ENCODE peak calls at places on chromosomes 1 and 21, in six cellular contexts. One of them, this sample, is unnamed.

GRCh38 chr1:68725353-68725752 is 228.5 kb upstream of the DEPDC1 start:
- DNase-seq in heart right ventricle: peak; percentile 59
- DNase-seq in A172: no peak
- DNase-seq in NCI-H1105: peak; percentile 64
- DNase-seq in RWPE1: no peak
- DNase-seq in Calu3: peak; percentile 58
- DNase-seq in this sample: no peak

GRCh38 chr1:41497056-41497440 is 12.6 kb upstream of the EDN2 start:
- DNase-seq in Calu3: peak; percentile 34
- DNase-seq in NCI-H1105: no peak
- DNase-seq in heart right ventricle: no peak
- DNase-seq in A172: no peak
- DNase-seq in RWPE1: no peak
- DNase-seq in this sample: no peak

GRCh38 chr1:71843023-71843422 is 439.3 kb downstream of the NEGR1 start:
- DNase-seq in RWPE1: no peak
- DNase-seq in heart right ventricle: no peak
- DNase-seq in Calu3: no peak
- DNase-seq in NCI-H1105: no peak
- DNase-seq in A172: no peak
- DNase-seq in this sample: no peak

GRCh38 chr1:172753964-172754363 is 95.1 kb downstream of the FASLG start:
- DNase-seq in heart right ventricle: no peak
- DNase-seq in RWPE1: no peak
- DNase-seq in NCI-H1105: no peak
- DNase-seq in A172: no peak
- DNase-seq in Calu3: no peak
- DNase-seq in this sample: no peak

GRCh38 chr1:167369933-167370332 is 148.4 kb downstream of the CD247 start:
- DNase-seq in heart right ventricle: no peak
- DNase-seq in RWPE1: no peak
- DNase-seq in A172: no peak
- DNase-seq in NCI-H1105: no peak
- DNase-seq in Calu3: no peak
- DNase-seq in this sample: no peak

GRCh38 chr1:227889863-227890405 is 57.8 kb downstream of the WNT9A start:
- DNase-seq in NCI-H1105: no peak
- DNase-seq in Calu3: no peak
- DNase-seq in RWPE1: no peak
- DNase-seq in heart right ventricle: no peak
- DNase-seq in A172: no peak
- DNase-seq in this sample: no peak

GRCh38 chr1:25737151-25737550 is 62.8 kb upstream of the SELENON start:
- DNase-seq in Calu3: no peak
- DNase-seq in NCI-H1105: no peak
- DNase-seq in heart right ventricle: no peak
- DNase-seq in A172: no peak
- DNase-seq in RWPE1: no peak
- DNase-seq in this sample: no peak

GRCh38 chr1:32733573-32734321 is 31.2 kb upstream of the SYNC start:
- DNase-seq in heart right ventricle: no peak
- DNase-seq in NCI-H1105: no peak
- DNase-seq in RWPE1: no peak
- DNase-seq in A172: no peak
- DNase-seq in Calu3: no peak
- DNase-seq in this sample: no peak

GRCh38 chr1:157319567-157319966 is 181.4 kb upstream of the ETV3 start:
- DNase-seq in heart right ventricle: no peak
- DNase-seq in RWPE1: no peak
- DNase-seq in NCI-H1105: no peak
- DNase-seq in A172: no peak
- DNase-seq in Calu3: no peak
- DNase-seq in this sample: no peak

GRCh38 chr1:227363825-227364224 is 45.5 kb upstream of the CDC42BPA start:
- DNase-seq in RWPE1: no peak
- DNase-seq in Calu3: no peak
- DNase-seq in heart right ventricle: no peak
- DNase-seq in NCI-H1105: no peak
- DNase-seq in A172: no peak
- DNase-seq in this sample: no peak

GRCh38 chr1:147726161-147726560 is 34.2 kb downstream of the GJA5 start:
- DNase-seq in heart right ventricle: no peak
- DNase-seq in A172: no peak
- DNase-seq in RWPE1: no peak
- DNase-seq in NCI-H1105: no peak
- DNase-seq in Calu3: no peak
- DNase-seq in this sample: no peak

GRCh38 chr1:70392626-70393025 is 18.4 kb upstream of the CTH start:
- DNase-seq in NCI-H1105: no peak
- DNase-seq in heart right ventricle: no peak
- DNase-seq in A172: no peak
- DNase-seq in Calu3: no peak
- DNase-seq in RWPE1: no peak
- DNase-seq in this sample: no peak

GRCh38 chr1:112114540-112114939 is 125.1 kb upstream of the KCND3 start:
- DNase-seq in Calu3: no peak
- DNase-seq in RWPE1: no peak
- DNase-seq in NCI-H1105: no peak
- DNase-seq in heart right ventricle: no peak
- DNase-seq in A172: no peak
- DNase-seq in this sample: no peak

GRCh38 chr1:6267686-6268281 is 6.9 kb upstream of the GPR153 start:
- DNase-seq in A172: no peak
- DNase-seq in Calu3: no peak
- DNase-seq in heart right ventricle: no peak
- DNase-seq in RWPE1: peak; percentile 64
- DNase-seq in NCI-H1105: no peak
- DNase-seq in this sample: no peak

GRCh38 chr1:170732262-170732595 is 68.3 kb downstream of the PRRX1 start:
- DNase-seq in NCI-H1105: no peak
- DNase-seq in RWPE1: no peak
- DNase-seq in Calu3: no peak
- DNase-seq in heart right ventricle: no peak
- DNase-seq in A172: no peak
- DNase-seq in this sample: no peak

GRCh38 chr1:162139398-162139685 is 69.9 kb downstream of the NOS1AP start:
- DNase-seq in Calu3: no peak
- DNase-seq in NCI-H1105: no peak
- DNase-seq in RWPE1: no peak
- DNase-seq in A172: no peak
- DNase-seq in heart right ventricle: no peak
- DNase-seq in this sample: no peak

GRCh38 chr1:111516008-111516535 is 12.6 kb upstream of the ADORA3 start:
- DNase-seq in A172: peak; percentile 35
- DNase-seq in Calu3: no peak
- DNase-seq in RWPE1: peak; percentile 8
- DNase-seq in heart right ventricle: peak; percentile 47
- DNase-seq in NCI-H1105: no peak
- DNase-seq in this sample: no peak

GRCh38 chr1:81836007-81836626 is 35.4 kb downstream of the ADGRL2 start:
- DNase-seq in RWPE1: no peak
- DNase-seq in heart right ventricle: no peak
- DNase-seq in Calu3: no peak
- DNase-seq in A172: peak; percentile 8
- DNase-seq in NCI-H1105: no peak
- DNase-seq in this sample: no peak

GRCh38 chr1:8763888-8764287 is 53.6 kb downstream of the RERE start:
- DNase-seq in NCI-H1105: no peak
- DNase-seq in heart right ventricle: no peak
- DNase-seq in Calu3: no peak
- DNase-seq in A172: no peak
- DNase-seq in RWPE1: no peak
- DNase-seq in this sample: no peak

GRCh38 chr1:225626698-225627097 is 26.2 kb downstream of the ENAH start:
- DNase-seq in A172: no peak
- DNase-seq in NCI-H1105: no peak
- DNase-seq in RWPE1: no peak
- DNase-seq in Calu3: no peak
- DNase-seq in heart right ventricle: no peak
- DNase-seq in this sample: no peak

GRCh38 chr1:155389831-155390230 is 69.1 kb downstream of the RUSC1 start:
- DNase-seq in NCI-H1105: no peak
- DNase-seq in heart right ventricle: no peak
- DNase-seq in Calu3: no peak
- DNase-seq in RWPE1: no peak
- DNase-seq in A172: no peak
- DNase-seq in this sample: no peak

GRCh38 chr21:35382696-35383095 is 333.6 kb upstream of the RUNX1 start:
- DNase-seq in NCI-H1105: no peak
- DNase-seq in heart right ventricle: no peak
- DNase-seq in RWPE1: no peak
- DNase-seq in Calu3: no peak
- DNase-seq in A172: peak; percentile 65
- DNase-seq in this sample: no peak

GRCh38 chr1:53328490-53329182 is 766 bp upstream of the LRP8 start:
- DNase-seq in heart right ventricle: no peak
- DNase-seq in Calu3: no peak
- DNase-seq in NCI-H1105: no peak
- DNase-seq in RWPE1: no peak
- DNase-seq in A172: no peak
- DNase-seq in this sample: no peak

GRCh38 chr1:10975567-10976326 is 36.7 kb upstream of the TARDBP start:
- DNase-seq in RWPE1: peak; percentile 82
- DNase-seq in A172: peak; percentile 68
- DNase-seq in Calu3: peak; percentile 61
- DNase-seq in NCI-H1105: no peak
- DNase-seq in heart right ventricle: no peak
- DNase-seq in this sample: no peak

GRCh38 chr21:32626633-32627196 is 14.5 kb upstream of the CFAP298 start:
- DNase-seq in RWPE1: no peak
- DNase-seq in Calu3: no peak
- DNase-seq in heart right ventricle: no peak
- DNase-seq in NCI-H1105: no peak
- DNase-seq in A172: peak; percentile 69
- DNase-seq in this sample: no peak

GRCh38 chr1:178530037-178530402 is 17.1 kb downstream of the TEX35 start:
- DNase-seq in heart right ventricle: peak; percentile 30
- DNase-seq in A172: peak; percentile 99
- DNase-seq in RWPE1: peak; percentile 97
- DNase-seq in NCI-H1105: no peak
- DNase-seq in Calu3: peak; percentile 80
- DNase-seq in this sample: no peak

GRCh38 chr21:28138272-28138671 is 854.4 kb downstream of the LTN1 start:
- DNase-seq in RWPE1: no peak
- DNase-seq in Calu3: no peak
- DNase-seq in A172: peak; percentile 93
- DNase-seq in NCI-H1105: no peak
- DNase-seq in heart right ventricle: no peak
- DNase-seq in this sample: no peak

GRCh38 chr1:57894315-57894714 is 470.5 kb upstream of the DAB1 start:
- DNase-seq in heart right ventricle: no peak
- DNase-seq in A172: no peak
- DNase-seq in RWPE1: peak; percentile 21
- DNase-seq in Calu3: no peak
- DNase-seq in NCI-H1105: no peak
- DNase-seq in this sample: no peak

GRCh38 chr1:65147424-65148177 is 402 bp upstream of the AK4 start:
- DNase-seq in RWPE1: peak; percentile 36
- DNase-seq in heart right ventricle: peak; percentile 61
- DNase-seq in A172: no peak
- DNase-seq in Calu3: peak; percentile 61
- DNase-seq in NCI-H1105: no peak
- DNase-seq in this sample: no peak

GRCh38 chr1:157966034-157966671 is 27.3 kb upstream of the KIRREL1 start:
- DNase-seq in A172: peak; percentile 95
- DNase-seq in Calu3: peak; percentile 85
- DNase-seq in RWPE1: no peak
- DNase-seq in heart right ventricle: no peak
- DNase-seq in NCI-H1105: no peak
- DNase-seq in this sample: no peak

GRCh38 chr21:31894441-31894840 is 21.6 kb downstream of the HUNK start:
- DNase-seq in heart right ventricle: no peak
- DNase-seq in Calu3: no peak
- DNase-seq in RWPE1: no peak
- DNase-seq in A172: no peak
- DNase-seq in NCI-H1105: no peak
- DNase-seq in this sample: no peak

GRCh38 chr21:44372616-44373015 is 19.2 kb downstream of the TRPM2 start:
- DNase-seq in Calu3: no peak
- DNase-seq in heart right ventricle: no peak
- DNase-seq in A172: no peak
- DNase-seq in RWPE1: no peak
- DNase-seq in NCI-H1105: no peak
- DNase-seq in this sample: no peak

GRCh38 chr1:45892068-45892785 is 88.8 kb downstream of the MAST2 start:
- DNase-seq in NCI-H1105: no peak
- DNase-seq in A172: peak; percentile 86
- DNase-seq in Calu3: peak; percentile 33
- DNase-seq in heart right ventricle: no peak
- DNase-seq in RWPE1: peak; percentile 84
- DNase-seq in this sample: no peak

GRCh38 chr1:99548924-99549605 is 96.8 kb upstream of the PALMD start:
- DNase-seq in RWPE1: no peak
- DNase-seq in heart right ventricle: no peak
- DNase-seq in A172: peak; percentile 5
- DNase-seq in Calu3: no peak
- DNase-seq in NCI-H1105: peak; percentile 88
- DNase-seq in this sample: no peak

GRCh38 chr21:33360871-33361602 is 36.3 kb downstream of the IFNAR1 start:
- DNase-seq in A172: peak; percentile 87
- DNase-seq in heart right ventricle: peak; percentile 77
- DNase-seq in Calu3: peak; percentile 83
- DNase-seq in RWPE1: peak; percentile 68
- DNase-seq in NCI-H1105: peak; percentile 81
- DNase-seq in this sample: no peak

This sample was measured in SIG-M5.